ENCODE peak calls at places on chromosomes 12 and 14, in six cellular contexts. One of them, this sample, is unnamed.

GRCh38 chr14:87824261-87824660 is 168.7 kb downstream of the GALC start:
- DNase-seq in neuronal stem cell: no peak
- DNase-seq in H9: no peak
- DNase-seq in DND-41: no peak
- DNase-seq in GM23248: peak
- DNase-seq in endodermal cell: no peak
- DNase-seq in this sample: no peak

GRCh38 chr12:4784404-4785054 is 64.3 kb downstream of the GALNT8 start:
- DNase-seq in neuronal stem cell: no peak
- DNase-seq in H9: peak
- DNase-seq in DND-41: no peak
- DNase-seq in GM23248: no peak
- DNase-seq in endodermal cell: peak
- DNase-seq in this sample: no peak

GRCh38 chr12:39632670-39633069 is 13.1 kb upstream of the ABCD2 start:
- DNase-seq in neuronal stem cell: no peak
- DNase-seq in H9: no peak
- DNase-seq in DND-41: no peak
- DNase-seq in GM23248: peak
- DNase-seq in endodermal cell: no peak
- DNase-seq in this sample: no peak

GRCh38 chr12:52370906-52371608 is 3.8 kb upstream of the KRT85 start:
- DNase-seq in neuronal stem cell: no peak
- DNase-seq in H9: no peak
- DNase-seq in DND-41: no peak
- DNase-seq in GM23248: peak
- DNase-seq in endodermal cell: no peak
- DNase-seq in this sample: peak

GRCh38 chr12:46371718-46372130 is 849 bp downstream of the SLC38A2 start:
- DNase-seq in neuronal stem cell: no peak
- DNase-seq in H9: no peak
- DNase-seq in DND-41: peak
- DNase-seq in GM23248: peak
- DNase-seq in endodermal cell: no peak
- DNase-seq in this sample: peak

GRCh38 chr12:49553512-49554088 is 14.3 kb downstream of the MCRS1 start:
- DNase-seq in neuronal stem cell: no peak
- DNase-seq in H9: no peak
- DNase-seq in DND-41: no peak
- DNase-seq in GM23248: peak
- DNase-seq in endodermal cell: peak
- DNase-seq in this sample: no peak

GRCh38 chr12:24223926-24224325 is 274.5 kb upstream of the SOX5 start:
- DNase-seq in neuronal stem cell: no peak
- DNase-seq in H9: no peak
- DNase-seq in DND-41: no peak
- DNase-seq in GM23248: no peak
- DNase-seq in endodermal cell: no peak
- DNase-seq in this sample: no peak

GRCh38 chr12:6952860-6953416 is 1.8 kb downstream of the PTPN6 start:
- DNase-seq in neuronal stem cell: no peak
- DNase-seq in H9: no peak
- DNase-seq in DND-41: no peak
- DNase-seq in GM23248: no peak
- DNase-seq in endodermal cell: no peak
- DNase-seq in this sample: no peak

GRCh38 chr14:59582161-59582560 is 5.5 kb upstream of the CCDC175 start:
- DNase-seq in neuronal stem cell: no peak
- DNase-seq in H9: no peak
- DNase-seq in DND-41: no peak
- DNase-seq in GM23248: no peak
- DNase-seq in endodermal cell: no peak
- DNase-seq in this sample: peak

GRCh38 chr12:123233505-123234299 is 466 bp downstream of the MTRFR start:
- DNase-seq in neuronal stem cell: no peak
- DNase-seq in H9: no peak
- DNase-seq in DND-41: no peak
- DNase-seq in GM23248: peak
- DNase-seq in endodermal cell: no peak
- DNase-seq in this sample: no peak

GRCh38 chr12:121748571-121749265 is 36.2 kb downstream of the TMEM120B start:
- DNase-seq in neuronal stem cell: no peak
- DNase-seq in H9: peak
- DNase-seq in DND-41: no peak
- DNase-seq in GM23248: peak
- DNase-seq in endodermal cell: peak
- DNase-seq in this sample: peak

GRCh38 chr12:46585854-46586621 is 213.5 kb upstream of the SLC38A2 start:
- DNase-seq in neuronal stem cell: peak
- DNase-seq in H9: peak
- DNase-seq in DND-41: peak
- DNase-seq in GM23248: peak
- DNase-seq in endodermal cell: peak
- DNase-seq in this sample: peak

GRCh38 chr14:76050797-76051392 is 65.3 kb downstream of the IFT43 start:
- DNase-seq in neuronal stem cell: peak
- DNase-seq in H9: no peak
- DNase-seq in DND-41: peak
- DNase-seq in GM23248: peak
- DNase-seq in endodermal cell: peak
- DNase-seq in this sample: peak

GRCh38 chr14:53501361-53502320 is 348.5 kb upstream of the DDHD1 start:
- DNase-seq in neuronal stem cell: no peak
- DNase-seq in H9: no peak
- DNase-seq in DND-41: no peak
- DNase-seq in GM23248: peak
- DNase-seq in endodermal cell: no peak
- DNase-seq in this sample: peak

GRCh38 chr14:21219561-21220111 is 49.6 kb downstream of the HNRNPC start:
- DNase-seq in neuronal stem cell: no peak
- DNase-seq in H9: no peak
- DNase-seq in DND-41: no peak
- DNase-seq in GM23248: no peak
- DNase-seq in endodermal cell: no peak
- DNase-seq in this sample: no peak

GRCh38 chr12:2057041-2057792 is 4.4 kb downstream of the CACNA1C start:
- DNase-seq in neuronal stem cell: peak
- DNase-seq in H9: peak
- DNase-seq in DND-41: peak
- DNase-seq in GM23248: peak
- DNase-seq in endodermal cell: peak
- DNase-seq in this sample: peak

GRCh38 chr12:111444314-111444705 is 38.6 kb downstream of the SH2B3 start:
- DNase-seq in neuronal stem cell: no peak
- DNase-seq in H9: no peak
- DNase-seq in DND-41: peak
- DNase-seq in GM23248: no peak
- DNase-seq in endodermal cell: no peak
- DNase-seq in this sample: no peak

GRCh38 chr12:92234533-92234932 is 88.9 kb upstream of the BTG1 start:
- DNase-seq in neuronal stem cell: no peak
- DNase-seq in H9: no peak
- DNase-seq in DND-41: peak
- DNase-seq in GM23248: no peak
- DNase-seq in endodermal cell: no peak
- DNase-seq in this sample: no peak

GRCh38 chr12:55642275-55643068 is 5.8 kb downstream of the OR10P1 start:
- DNase-seq in neuronal stem cell: no peak
- DNase-seq in H9: no peak
- DNase-seq in DND-41: peak
- DNase-seq in GM23248: no peak
- DNase-seq in endodermal cell: peak
- DNase-seq in this sample: no peak

GRCh38 chr12:52763036-52763659 is 14.0 kb downstream of the KRT76 start:
- DNase-seq in neuronal stem cell: no peak
- DNase-seq in H9: no peak
- DNase-seq in DND-41: no peak
- DNase-seq in GM23248: no peak
- DNase-seq in endodermal cell: no peak
- DNase-seq in this sample: no peak

GRCh38 chr14:91163316-91163715 is 49.4 kb downstream of the DGLUCY start:
- DNase-seq in neuronal stem cell: no peak
- DNase-seq in H9: no peak
- DNase-seq in DND-41: no peak
- DNase-seq in GM23248: no peak
- DNase-seq in endodermal cell: no peak
- DNase-seq in this sample: no peak

GRCh38 chr12:130018614-130019013 is 114.8 kb upstream of the TMEM132D start:
- DNase-seq in neuronal stem cell: no peak
- DNase-seq in H9: no peak
- DNase-seq in DND-41: no peak
- DNase-seq in GM23248: no peak
- DNase-seq in endodermal cell: peak
- DNase-seq in this sample: no peak

GRCh38 chr12:130016986-130017385 is 113.2 kb upstream of the TMEM132D start:
- DNase-seq in neuronal stem cell: no peak
- DNase-seq in H9: no peak
- DNase-seq in DND-41: no peak
- DNase-seq in GM23248: no peak
- DNase-seq in endodermal cell: peak
- DNase-seq in this sample: no peak

GRCh38 chr12:130016194-130016593 is 112.4 kb upstream of the TMEM132D start:
- DNase-seq in neuronal stem cell: no peak
- DNase-seq in H9: no peak
- DNase-seq in DND-41: no peak
- DNase-seq in GM23248: no peak
- DNase-seq in endodermal cell: peak
- DNase-seq in this sample: no peak

GRCh38 chr12:130014485-130014807 is 110.6 kb upstream of the TMEM132D start:
- DNase-seq in neuronal stem cell: peak
- DNase-seq in H9: peak
- DNase-seq in DND-41: no peak
- DNase-seq in GM23248: peak
- DNase-seq in endodermal cell: peak
- DNase-seq in this sample: no peak

GRCh38 chr12:130017571-130018449 is 114.0 kb upstream of the TMEM132D start:
- DNase-seq in neuronal stem cell: no peak
- DNase-seq in H9: no peak
- DNase-seq in DND-41: no peak
- DNase-seq in GM23248: peak
- DNase-seq in endodermal cell: peak
- DNase-seq in this sample: peak
- H3K9ac ChIP-seq in neuronal stem cell: no peak
- H3K9ac ChIP-seq in H9: no peak
- H3K9ac ChIP-seq in DND-41: no peak
- H3K9ac ChIP-seq in GM23248: no peak
- H3K9ac ChIP-seq in endodermal cell: no peak
- H3K9ac ChIP-seq in this sample: no peak

GRCh38 chr14:101961746-101962502 is 2.4 kb upstream of the DYNC1H1 start:
- DNase-seq in neuronal stem cell: no peak
- DNase-seq in H9: no peak
- DNase-seq in DND-41: no peak
- DNase-seq in GM23248: no peak
- DNase-seq in endodermal cell: no peak
- DNase-seq in this sample: no peak

GRCh38 chr14:101964297-101965144 is at the start of gene DYNC1H1:
- DNase-seq in neuronal stem cell: peak
- DNase-seq in H9: peak
- DNase-seq in DND-41: peak
- DNase-seq in GM23248: peak
- DNase-seq in endodermal cell: peak
- DNase-seq in this sample: peak

GRCh38 chr14:101963611-101964296 is 619 bp upstream of the DYNC1H1 start:
- DNase-seq in neuronal stem cell: no peak
- DNase-seq in H9: no peak
- DNase-seq in DND-41: no peak
- DNase-seq in GM23248: no peak
- DNase-seq in endodermal cell: no peak
- DNase-seq in this sample: no peak

GRCh38 chr14:101962503-101962874 is 1.9 kb upstream of the DYNC1H1 start:
- DNase-seq in neuronal stem cell: no peak
- DNase-seq in H9: no peak
- DNase-seq in DND-41: no peak
- DNase-seq in GM23248: peak
- DNase-seq in endodermal cell: no peak
- DNase-seq in this sample: peak

DNA sequence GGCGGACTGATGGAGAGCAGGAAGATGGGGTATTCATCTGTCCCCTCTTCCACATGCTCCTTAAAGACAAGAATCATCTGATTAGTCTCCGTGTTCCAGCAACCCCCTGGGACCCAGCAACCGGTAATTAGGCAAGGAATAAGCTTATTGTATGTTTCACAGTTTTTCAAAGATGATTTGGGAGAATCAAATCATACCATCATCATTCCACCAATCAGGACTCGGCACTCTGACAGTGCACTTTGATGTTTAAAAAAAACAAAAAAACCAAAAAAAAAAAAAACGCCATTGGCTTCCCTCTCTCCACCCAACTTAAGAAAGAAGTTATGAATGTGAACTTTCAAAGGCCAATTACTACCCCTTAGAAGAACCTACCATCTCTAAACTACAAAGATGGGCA is 1.3 kb upstream of the DYNC1H1 start:
- DNase-seq in neuronal stem cell: no peak
- DNase-seq in H9: no peak
- DNase-seq in DND-41: no peak
- DNase-seq in GM23248: no peak
- DNase-seq in endodermal cell: no peak
- DNase-seq in this sample: no peak
- H3K9ac ChIP-seq in neuronal stem cell: no peak
- H3K9ac ChIP-seq in H9: no peak
- H3K9ac ChIP-seq in DND-41: no peak
- H3K9ac ChIP-seq in GM23248: no peak
- H3K9ac ChIP-seq in endodermal cell: no peak
- H3K9ac ChIP-seq in this sample: no peak

GRCh38 chr12:106138646-106139421 is at the start of gene NUAK1:
- DNase-seq in neuronal stem cell: peak
- DNase-seq in H9: peak
- DNase-seq in DND-41: no peak
- DNase-seq in GM23248: peak
- DNase-seq in endodermal cell: peak
- DNase-seq in this sample: peak
- H3K9ac ChIP-seq in neuronal stem cell: peak
- H3K9ac ChIP-seq in H9: peak
- H3K9ac ChIP-seq in DND-41: no peak
- H3K9ac ChIP-seq in GM23248: peak
- H3K9ac ChIP-seq in endodermal cell: peak
- H3K9ac ChIP-seq in this sample: peak

DNA sequence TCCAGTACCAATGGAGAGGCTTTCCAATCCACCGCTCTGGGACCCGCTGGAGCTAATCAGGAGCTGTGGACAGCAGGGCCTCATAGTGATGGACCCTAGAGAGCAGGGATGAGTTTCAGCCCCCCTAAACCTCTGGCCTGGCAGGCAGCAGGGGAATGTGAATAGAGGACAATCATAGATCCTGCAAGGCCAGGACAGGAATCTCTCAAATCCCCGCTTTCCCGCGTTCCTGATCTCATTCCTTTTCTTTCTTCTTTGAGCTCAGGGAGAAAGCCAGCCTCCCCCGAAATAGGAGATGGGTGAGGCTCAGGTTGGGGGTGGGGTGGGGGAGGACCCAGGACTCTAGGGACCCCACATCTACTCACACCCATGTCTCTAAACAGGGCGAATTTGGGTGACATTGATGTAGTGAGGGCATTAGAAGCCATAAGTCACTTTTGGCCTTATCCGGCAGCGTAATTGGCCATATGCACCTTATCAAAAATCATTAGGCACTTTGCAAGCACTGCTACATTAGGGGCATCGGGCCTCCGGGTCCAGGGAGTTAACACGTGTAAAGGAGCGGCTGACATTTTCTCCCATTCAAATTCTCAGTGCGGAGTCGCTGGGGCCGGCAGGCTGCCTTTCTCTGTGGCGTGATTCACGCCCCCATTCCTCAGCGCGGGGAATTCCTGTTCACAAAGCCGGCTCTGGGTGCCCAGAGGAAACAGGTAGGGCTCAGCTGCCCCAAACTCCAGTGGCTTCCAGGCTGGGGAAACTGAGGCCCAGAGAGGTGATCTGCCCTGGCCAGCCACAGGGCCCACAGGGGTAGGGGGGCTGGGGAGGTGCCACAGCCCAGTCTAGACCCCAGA is 1.6 kb downstream of the LHX5 start:
- DNase-seq in neuronal stem cell: peak
- DNase-seq in H9: peak
- DNase-seq in DND-41: no peak
- DNase-seq in GM23248: no peak
- DNase-seq in endodermal cell: peak
- DNase-seq in this sample: no peak
- H3K9ac ChIP-seq in neuronal stem cell: no peak
- H3K9ac ChIP-seq in H9: no peak
- H3K9ac ChIP-seq in DND-41: no peak
- H3K9ac ChIP-seq in GM23248: no peak
- H3K9ac ChIP-seq in endodermal cell: no peak
- H3K9ac ChIP-seq in this sample: no peak

This sample was measured in fibroblast of lung.